ENCODE peak calls at places on chromosome 10, in eight cellular contexts. K is COR-L47, B is fibroblast of villous mesenchyme, W is foreskin fibroblast, L is substantia nigra, R is AG04449, F is kidney glomerular epithelial cell, D is LNCaP clone FGC. C is an unnamed sample.

GRCh38 chr10:29357962-29358635 is 69.2 kb downstream of the LYZL1 start:
- DNase-seq in K (no peak), B (no peak), W (no peak), L (no peak), R (no peak), F (no peak), D (no peak), C (no peak)

GRCh38 chr10:36271631-36272340 is 629.7 kb upstream of the FZD8 start:
- DNase-seq in K (no peak), B (peak), W (no peak), L (no peak), R (no peak), F (no peak), D (no peak), C (no peak)

GRCh38 chr10:61760943-61761824 is 98.5 kb downstream of the CABCOCO1 start:
- DNase-seq in K (no peak), B (peak), W (peak), L (no peak), R (peak), F (peak), D (no peak), C (no peak)

GRCh38 chr10:17123961-17124360 is 5.7 kb downstream of the CUBN start:
- DNase-seq in K (no peak), B (no peak), W (no peak), L (no peak), R (no peak), F (no peak), D (no peak), C (no peak)

GRCh38 chr10:75035975-75036708 is 75.3 kb upstream of the SAMD8 start:
- DNase-seq in K (no peak), B (peak), W (peak), L (no peak), R (no peak), F (no peak), D (no peak), C (no peak)

GRCh38 chr10:131485732-131486131 is 174.2 kb upstream of the TCERG1L start:
- DNase-seq in K (no peak), B (no peak), W (no peak), L (no peak), R (no peak), F (no peak), D (no peak), C (no peak)

GRCh38 chr10:129387258-129387525 is 79.8 kb upstream of the MGMT start:
- DNase-seq in K (no peak), B (no peak), W (no peak), L (no peak), R (no peak), F (no peak), D (no peak), C (no peak)

GRCh38 chr10:99484626-99485581 is 47.8 kb upstream of the NKX2-3 start:
- DNase-seq in K (no peak), B (no peak), W (no peak), L (no peak), R (no peak), F (no peak), D (no peak), C (no peak)

GRCh38 chr10:73413108-73413527 is 740 bp downstream of the ANXA7 start:
- DNase-seq in K (peak), B (no peak), W (no peak), L (no peak), R (no peak), F (peak), D (peak), C (no peak)

GRCh38 chr10:109966961-109967738 is 40.6 kb upstream of the ADD3 start:
- DNase-seq in K (no peak), B (peak), W (peak), L (no peak), R (no peak), F (peak), D (no peak), C (no peak)

GRCh38 chr10:19860107-19860506 is 43.9 kb downstream of the PLXDC2 start:
- DNase-seq in K (no peak), B (no peak), W (no peak), L (no peak), R (no peak), F (no peak), D (peak), C (no peak)

GRCh38 chr10:62052276-62052675 is 150.8 kb downstream of the ARID5B start:
- DNase-seq in K (no peak), B (no peak), W (no peak), L (no peak), R (no peak), F (no peak), D (no peak), C (no peak)

GRCh38 chr10:75244487-75245353 is 9.0 kb upstream of the COMTD1 start:
- DNase-seq in K (no peak), B (no peak), W (no peak), L (no peak), R (no peak), F (no peak), D (peak), C (no peak)

GRCh38 chr10:124579003-124579384 is 117.4 kb downstream of the LHPP start:
- DNase-seq in K (no peak), B (no peak), W (no peak), L (no peak), R (no peak), F (no peak), D (no peak), C (no peak)

GRCh38 chr10:80416401-80417098 is 8.2 kb downstream of the PRXL2A start:
- DNase-seq in K (no peak), B (peak), W (no peak), L (peak), R (no peak), F (no peak), D (peak), C (no peak)

GRCh38 chr10:110820321-110820814 is 51.4 kb upstream of the PDCD4 start:
- DNase-seq in K (no peak), B (peak), W (peak), L (peak), R (no peak), F (no peak), D (no peak), C (no peak)

GRCh38 chr10:61284222-61284890 is 168.8 kb downstream of the TMEM26 start:
- DNase-seq in K (peak), B (peak), W (peak), L (no peak), R (peak), F (peak), D (peak), C (no peak)

GRCh38 chr10:3825244-3825643 is 40.2 kb upstream of the KLF6 start:
- DNase-seq in K (no peak), B (peak), W (peak), L (no peak), R (no peak), F (no peak), D (no peak), C (no peak)

GRCh38 chr10:74502963-74503608 is 323.3 kb upstream of the KAT6B start:
- DNase-seq in K (no peak), B (peak), W (peak), L (no peak), R (peak), F (no peak), D (no peak), C (no peak)